ENCODE peak calls at places on chromosomes 13 and 19, in six cellular contexts. B is AG09309, H is GM23338, C is uterus, E is DND-41, W is tibial artery. N is an unnamed sample.

GRCh38 chr19:32173836-32174235 is 171.6 kb upstream of the ZNF507 start:
- DNase-seq in E (no peak), C (no peak), W (no peak), B (no peak), H (peak), N (no peak)

GRCh38 chr19:56832352-56832928 is 8.1 kb downstream of the PEG3 start:
- DNase-seq in W (no peak), H (no peak), B (no peak), E (no peak), C (no peak), N (no peak)

GRCh38 chr13:99982741-99983400 is 1.3 kb downstream of the ZIC2 start:
- DNase-seq in W (no peak), C (no peak), E (no peak), B (no peak), H (peak), N (no peak)

GRCh38 chr13:76723551-76724232 is 162.5 kb downstream of the KCTD12 start:
- DNase-seq in E (peak), B (peak), H (peak), W (peak), C (no peak), N (peak)

GRCh38 chr13:27792393-27793218 is at the start of gene GSX1:
- DNase-seq in W (peak), E (no peak), H (peak), B (peak), C (no peak), N (no peak)

GRCh38 chr19:52369463-52370340 is at the start of gene ZNF880:
- DNase-seq in W (peak), E (no peak), H (peak), C (peak), B (peak), N (peak)

GRCh38 chr19:7348587-7349230 is at the start of gene ARHGEF18:
- DNase-seq in C (no peak), W (peak), H (no peak), E (peak), B (no peak), N (no peak)

GRCh38 chr13:45074721-45075120 is 45.6 kb upstream of the GTF2F2 start:
- DNase-seq in B (no peak), E (no peak), W (no peak), C (no peak), H (no peak), N (no peak)

GRCh38 chr19:6667114-6667627 is 2.8 kb downstream of the TNFSF14 start:
- DNase-seq in E (no peak), W (no peak), H (no peak), C (no peak), B (no peak), N (no peak)

GRCh38 chr13:97953376-97953970 is at the start of gene IPO5:
- DNase-seq in B (peak), E (no peak), C (no peak), H (no peak), W (no peak), N (no peak)

GRCh38 chr19:3375221-3376088 is 9.1 kb downstream of the NFIC start:
- DNase-seq in W (peak), H (no peak), E (no peak), B (no peak), C (peak), N (no peak)

GRCh38 chr13:106566682-106567420 is 1.1 kb downstream of the ARGLU1 start:
- DNase-seq in W (peak), B (no peak), E (peak), C (peak), H (peak), N (no peak)

GRCh38 chr13:50123862-50124535 is 108.8 kb downstream of the KCNRG start:
- DNase-seq in E (peak), C (peak), B (peak), H (peak), W (peak), N (peak)

GRCh38 chr19:52516191-52516590 is 11.3 kb upstream of the ZNF808 start:
- DNase-seq in W (no peak), H (peak), E (no peak), B (no peak), C (no peak), N (no peak)

GRCh38 chr19:49916839-49917733 is 11.9 kb upstream of the ATF5 start:
- DNase-seq in W (no peak), E (no peak), H (peak), B (no peak), C (no peak), N (no peak)

GRCh38 chr13:112731667-112732616 is 42.1 kb downstream of the ATP11A start:
- DNase-seq in W (no peak), C (no peak), E (no peak), B (no peak), H (no peak), N (no peak)

GRCh38 chr13:91714726-91715334 is 316.4 kb downstream of the GPC5 start:
- DNase-seq in E (no peak), B (no peak), H (peak), C (no peak), W (no peak), N (no peak)

DNA sequence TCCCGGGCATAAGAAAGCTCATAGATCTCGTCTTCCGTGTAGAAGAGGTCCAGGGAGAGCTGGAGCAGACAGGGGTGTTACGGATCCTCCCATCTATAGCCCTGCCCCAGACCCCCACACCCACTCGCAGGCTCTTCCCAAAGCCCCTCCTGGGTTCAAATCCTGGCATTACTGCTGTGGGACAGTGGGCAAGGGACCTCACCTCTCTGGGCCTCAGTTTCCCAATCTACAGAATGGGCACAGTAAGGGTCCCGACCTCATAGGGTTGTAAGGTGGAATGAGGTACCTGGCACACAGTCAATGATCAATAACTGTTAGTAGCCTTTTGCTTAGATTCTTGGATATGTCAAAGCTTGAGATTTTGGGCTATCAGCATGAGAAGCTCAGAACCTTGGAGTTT is 10.5 kb downstream of the FAM98C start:
- DNase-seq in H (no peak), E (no peak), B (no peak), C (no peak), W (no peak), N (no peak)
- H3K4me3 ChIP-seq in H (no peak), E (no peak), B (no peak), C (no peak), W (no peak), N (no peak)

GRCh38 chr13:68050746-68051145 is 820.6 kb upstream of the PCDH9 start:
- DNase-seq in B (no peak), W (no peak), C (no peak), E (no peak), H (no peak), N (no peak)

GRCh38 chr13:68046900-68047299 is 816.8 kb upstream of the PCDH9 start:
- DNase-seq in B (no peak), H (no peak), E (no peak), C (no peak), W (no peak), N (no peak)

GRCh38 chr13:68047889-68048288 is 817.8 kb upstream of the PCDH9 start:
- DNase-seq in H (peak), B (no peak), C (no peak), W (no peak), E (no peak), N (no peak)

GRCh38 chr13:68051910-68052309 is 821.8 kb upstream of the PCDH9 start:
- DNase-seq in W (no peak), H (no peak), C (no peak), B (no peak), E (no peak), N (no peak)

DNA sequence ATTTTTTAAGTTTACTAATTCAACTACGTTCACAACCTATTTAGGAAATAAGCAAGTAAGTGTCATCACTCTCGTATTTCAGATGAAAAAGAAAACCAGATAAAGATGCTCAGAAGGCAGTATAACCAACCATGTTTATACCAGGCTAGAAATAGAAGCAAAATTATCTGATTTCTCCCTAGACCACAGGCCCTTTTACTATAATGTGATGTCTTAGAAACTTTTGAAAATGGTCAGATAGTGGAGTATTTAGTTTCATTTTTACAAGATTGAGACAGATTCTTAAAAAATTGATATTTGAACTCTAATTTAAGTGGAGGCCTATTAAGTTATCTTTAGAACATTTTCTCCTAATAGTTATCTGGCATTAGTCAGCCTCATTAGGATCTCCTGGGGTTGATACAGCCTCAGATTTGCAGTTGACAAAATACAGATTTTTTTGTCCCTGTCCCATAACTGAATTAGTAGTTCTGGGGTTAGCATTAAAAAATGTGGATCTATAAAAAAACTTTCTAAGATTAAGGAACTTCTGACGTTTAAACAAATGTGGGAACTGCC is 818.7 kb upstream of the PCDH9 start:
- DNase-seq in H (no peak), B (no peak), E (no peak), W (no peak), C (no peak), N (no peak)
- TF ChIP-seq CTCF in H (no peak), B (no peak), E (no peak), W (no peak), C (no peak), N (no peak)

GRCh38 chr19:54030895-54031586 is 32.7 kb downstream of the VSTM1 start:
- DNase-seq in H (peak), C (no peak), W (no peak), B (no peak), E (no peak), N (no peak)
- H3K4me3 ChIP-seq in H (no peak), C (no peak), W (no peak), B (peak), E (no peak), N (no peak)

GRCh38 chr13:32587774-32588165 is 1.5 kb downstream of the PDS5B start:
- DNase-seq in E (no peak), H (no peak), B (no peak), W (no peak), C (no peak), N (no peak)

GRCh38 chr13:32582991-32583390 is 3.3 kb upstream of the PDS5B start:
- DNase-seq in W (no peak), H (no peak), C (no peak), E (no peak), B (no peak), N (no peak)

GRCh38 chr13:32585625-32586021 is 629 bp upstream of the PDS5B start:
- DNase-seq in W (no peak), E (peak), B (no peak), H (peak), C (peak), N (no peak)

GRCh38 chr13:32586022-32586900 is at the start of gene PDS5B:
- DNase-seq in E (peak), B (peak), H (peak), W (peak), C (peak), N (no peak)

DNA sequence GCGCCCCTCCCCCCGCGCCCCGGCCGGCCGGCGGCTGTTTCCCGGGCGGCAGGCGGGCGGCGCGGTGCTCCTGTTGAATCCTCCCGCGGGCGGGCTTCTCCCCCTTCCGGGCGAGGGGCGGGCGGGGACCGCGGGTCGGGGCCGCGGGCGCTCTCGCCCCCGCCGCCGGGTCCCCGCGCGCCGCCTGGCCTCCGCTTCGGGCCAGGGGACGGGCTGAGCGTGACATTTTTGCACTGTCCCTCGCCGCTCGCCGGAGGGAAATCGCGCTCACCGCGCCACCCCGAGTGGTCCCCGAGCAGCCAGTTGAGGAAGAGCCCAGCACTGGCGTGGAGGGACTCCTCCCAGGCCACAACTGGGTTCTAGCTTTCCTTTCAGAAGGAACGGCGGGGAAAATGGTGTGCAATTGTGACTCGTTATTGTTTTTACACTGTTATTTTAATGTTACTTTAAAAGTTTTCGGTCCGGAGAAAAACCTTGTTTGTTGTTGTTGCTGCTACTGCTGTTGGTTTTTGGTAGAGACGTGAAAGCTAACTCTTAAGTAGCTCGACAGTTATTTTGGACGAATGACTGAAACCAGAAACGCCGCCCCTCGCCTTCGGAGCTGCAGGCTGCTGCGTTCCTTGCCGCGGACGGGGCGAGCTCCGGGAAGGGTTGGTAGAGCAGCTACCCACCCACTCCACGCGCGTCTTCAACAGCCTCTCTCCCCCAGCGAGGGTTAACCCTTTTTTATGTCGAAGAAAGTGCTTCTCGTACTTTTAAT is 942 bp downstream of the PDS5B start:
- DNase-seq in H (peak), B (no peak), W (peak), E (peak), C (peak), N (no peak)
- TF ChIP-seq CTCF in H (no peak), B (no peak), W (peak), E (peak), C (peak), N (no peak)

DNA sequence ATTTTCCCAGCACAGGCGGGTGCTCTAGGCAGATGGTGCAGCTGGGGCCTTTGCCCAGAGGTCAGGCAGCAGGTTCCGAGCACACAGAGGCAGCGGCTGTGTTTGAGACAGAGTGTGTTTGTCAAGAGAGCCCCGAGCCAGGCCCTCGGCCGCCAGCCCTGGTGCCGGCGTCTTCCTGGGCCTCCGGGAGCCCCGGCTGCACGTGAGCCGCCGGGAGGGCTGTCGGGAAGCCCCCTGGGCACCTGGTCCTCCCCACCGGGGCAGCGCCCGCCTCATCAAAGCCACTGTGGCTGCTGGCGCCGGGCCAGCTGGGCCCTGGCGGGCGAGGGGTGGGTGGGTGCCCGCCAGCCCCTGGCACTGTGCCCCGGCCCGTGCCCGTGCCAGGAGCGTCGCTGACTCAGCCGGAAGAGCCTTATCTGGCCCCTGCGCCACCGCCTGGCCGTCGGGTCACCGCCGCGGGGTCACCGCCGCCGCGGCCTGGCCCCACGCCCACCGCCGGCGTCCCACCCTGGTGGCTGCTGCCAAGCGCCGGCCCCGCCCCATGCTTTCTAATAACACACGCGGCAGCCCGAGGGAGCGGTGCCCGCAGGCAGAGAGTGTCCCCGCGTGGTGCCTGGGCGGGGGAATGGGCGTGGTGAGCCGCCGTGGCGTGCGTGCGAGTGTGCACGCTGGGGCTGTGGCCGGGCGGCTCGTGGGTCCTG is 14.9 kb downstream of the ARID3A start:
- DNase-seq in W (peak), H (no peak), E (no peak), C (peak), B (no peak), N (no peak)
- H3K4me3 ChIP-seq in W (peak), H (no peak), E (no peak), C (peak), B (peak), N (peak)

GRCh38 chr19:35512831-35513230 is 618 bp downstream of the DMKN start:
- DNase-seq in W (no peak), E (no peak), B (no peak), H (no peak), C (no peak), N (no peak)

GRCh38 chr19:35511337-35511736 is 2.1 kb downstream of the DMKN start:
- DNase-seq in W (no peak), E (no peak), B (no peak), C (no peak), H (no peak), N (no peak)

GRCh38 chr19:35513231-35513974 is at the start of gene DMKN:
- DNase-seq in H (peak), B (peak), C (no peak), W (no peak), E (no peak), N (no peak)

GRCh38 chr19:35516310-35516709 is 2.9 kb upstream of the DMKN start:
- DNase-seq in E (no peak), W (no peak), H (no peak), C (no peak), B (no peak), N (no peak)

GRCh38 chr19:35513975-35514809 is 743 bp upstream of the DMKN start:
- DNase-seq in B (no peak), E (no peak), C (no peak), W (no peak), H (peak), N (no peak)
- TF ChIP-seq CTCF in B (no peak), E (no peak), C (no peak), W (no peak), H (peak), N (peak)

DNA sequence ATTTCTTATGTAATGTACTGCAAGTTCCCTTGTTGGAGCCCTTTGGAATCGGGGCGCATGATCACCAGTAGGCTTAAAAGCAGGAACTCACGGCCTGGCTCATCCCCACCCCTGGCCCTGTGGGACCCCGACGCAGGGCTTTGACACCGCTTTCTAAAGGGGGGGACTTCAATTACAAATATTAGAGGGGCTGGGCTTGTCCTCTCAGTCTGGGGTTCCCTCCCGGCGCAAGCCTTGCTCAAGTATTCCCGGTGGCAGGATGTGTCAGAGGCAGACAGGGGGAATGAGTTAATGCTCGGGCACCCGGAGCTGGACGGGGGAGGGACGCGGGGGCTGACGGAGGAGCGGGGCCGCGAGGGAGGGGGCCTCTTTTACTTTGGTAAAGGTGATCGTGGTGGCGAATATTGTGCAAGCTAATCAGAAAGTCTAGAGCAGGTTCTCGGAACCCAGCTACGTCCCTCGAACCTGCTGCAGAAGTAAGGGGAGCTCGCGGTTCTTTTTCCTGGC is 1.2 kb downstream of the FGF14 start:
- DNase-seq in E (no peak), W (peak), C (peak), H (peak), B (no peak), N (no peak)
- H3K4me3 ChIP-seq in E (no peak), W (peak), C (peak), H (peak), B (peak), N (peak)

DNA sequence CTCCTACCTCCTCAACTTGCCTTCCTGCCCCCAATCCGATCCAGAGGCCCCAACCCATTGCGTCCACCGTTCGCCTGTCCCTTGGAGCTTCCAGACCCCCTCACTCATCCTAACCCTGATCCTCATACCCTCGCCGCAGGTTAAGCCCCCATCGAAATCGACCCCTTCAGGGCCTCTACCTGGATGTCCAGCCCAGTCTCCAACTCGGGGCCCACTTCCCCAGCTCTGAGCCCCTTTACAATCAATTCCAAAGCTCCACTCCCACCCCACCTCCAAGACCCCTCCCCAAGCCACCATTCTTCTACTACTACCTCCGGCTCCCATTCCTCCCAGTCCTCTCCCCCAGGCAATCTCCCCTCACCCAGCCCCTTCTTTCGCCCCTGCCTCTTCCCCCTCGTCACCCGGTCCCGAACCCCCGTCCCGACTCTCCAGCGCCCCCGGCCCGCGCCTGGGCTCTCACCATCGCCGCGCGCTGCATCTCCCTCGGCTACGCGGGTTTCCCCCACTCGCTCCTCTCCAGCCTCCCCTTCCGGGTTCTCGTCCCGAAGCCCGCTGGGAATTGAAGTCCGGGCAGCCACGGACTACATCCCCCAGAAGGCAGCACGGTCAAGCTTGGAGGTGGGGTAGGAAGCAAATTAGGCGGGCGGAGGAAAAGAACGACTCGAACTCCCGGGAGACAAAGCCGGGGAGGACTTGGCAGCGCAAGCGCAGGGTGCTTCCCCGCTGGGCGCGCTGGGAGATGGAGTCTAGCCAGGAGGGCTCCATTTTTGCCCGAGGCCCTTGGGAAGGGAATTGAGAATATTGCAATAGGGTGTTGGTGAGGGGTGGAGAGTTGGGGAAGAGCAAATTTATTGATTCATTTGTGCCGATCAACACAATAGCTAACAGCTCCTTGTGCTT is at the start of gene FBXO46:
- DNase-seq in W (peak), H (peak), B (peak), C (peak), E (peak), N (peak)
- TF ChIP-seq CTCF in W (no peak), H (peak), B (no peak), C (no peak), E (peak), N (peak)